ENCODE peak calls at places on chromosomes 1 and 21, in six cellular contexts. U is AG04450; W is HFFc6; A is activated T-cell treated with anti-CD3 and anti-CD28 coated beads for 1 hour; T is activated T-helper 1 cell treated with anti-CD3 and anti-CD28 coated beads, Interleukin-12 subunit alpha, Interleukin-12 subunit beta, Interleukin-2, Interleukin-4 antibody, amounts not matched to agents 30 ng/mL and 10 ng/mL and 1 ng/mL, durations not matched to agents 14 hours and 24 hours and 36 hours; E is NB4. Z is an unnamed sample.

GRCh38 chr1:33899746-33900145 is 35.9 kb downstream of the HMGB4 start:
- DNase-seq in W (no peak), E (no peak), A (no peak), U (no peak), T (no peak), Z (no peak)

GRCh38 chr1:22958556-22958955 is 14.1 kb downstream of the LACTBL1 start:
- DNase-seq in A (no peak), U (no peak), T (no peak), E (no peak), W (no peak), Z (no peak)

GRCh38 chr1:17419626-17420328 is 19.7 kb downstream of the RCC2 start:
- DNase-seq in T (peak), W (peak), A (peak), U (no peak), E (peak), Z (peak)

GRCh38 chr1:162218975-162219374 is 149.5 kb downstream of the NOS1AP start:
- DNase-seq in T (no peak), U (no peak), A (no peak), W (no peak), E (no peak), Z (no peak)

GRCh38 chr21:35179990-35180557 is 131.0 kb upstream of the RUNX1 start:
- DNase-seq in E (no peak), W (peak), A (no peak), U (peak), T (no peak), Z (no peak)

GRCh38 chr1:244576259-244576892 is 76.5 kb upstream of the DESI2 start:
- DNase-seq in A (no peak), U (no peak), W (no peak), T (no peak), E (no peak), Z (no peak)

GRCh38 chr21:42031816-42032215 is 21.7 kb upstream of the ZBTB21 start:
- DNase-seq in U (no peak), E (no peak), W (no peak), T (no peak), A (no peak), Z (no peak)

GRCh38 chr1:61000327-61000726 is 82.0 kb upstream of the NFIA start:
- DNase-seq in W (no peak), T (no peak), E (no peak), U (no peak), A (no peak), Z (no peak)

GRCh38 chr1:201707027-201707426 is 121.9 kb upstream of the IPO9 start:
- DNase-seq in A (no peak), U (no peak), T (no peak), W (no peak), E (no peak), Z (no peak)

GRCh38 chr1:201850053-201850397 is 21.1 kb downstream of the IPO9 start:
- DNase-seq in U (peak), A (no peak), E (no peak), T (no peak), W (peak), Z (no peak)

GRCh38 chr1:184866991-184867788 is 107.1 kb downstream of the NIBAN1 start:
- DNase-seq in T (peak), U (peak), W (peak), E (peak), A (no peak), Z (peak)

GRCh38 chr1:155126494-155127104 is 1.1 kb upstream of the EFNA1 start:
- DNase-seq in E (no peak), U (no peak), W (no peak), T (no peak), A (peak), Z (no peak)

GRCh38 chr1:171424494-171424893 is 60.8 kb upstream of the PRRC2C start:
- DNase-seq in A (no peak), U (no peak), E (no peak), W (no peak), T (no peak), Z (no peak)

GRCh38 chr1:204672482-204673216 is 12.9 kb downstream of the LRRN2 start:
- DNase-seq in W (no peak), E (no peak), T (no peak), A (no peak), U (no peak), Z (no peak)

GRCh38 chr1:1001631-1002300 is 1.9 kb upstream of the HES4 start:
- DNase-seq in W (peak), U (no peak), A (peak), E (peak), T (peak), Z (peak)

GRCh38 chr1:33709780-33710713 is 153.8 kb upstream of the HMGB4 start:
- DNase-seq in W (no peak), A (no peak), E (no peak), T (no peak), U (no peak), Z (no peak)

GRCh38 chr1:199272107-199272506 is 633.3 kb downstream of the PTPRC start:
- DNase-seq in A (no peak), W (peak), T (no peak), U (peak), E (no peak), Z (no peak)

GRCh38 chr1:178908358-178908757 is 37.5 kb upstream of the ANGPTL1 start:
- DNase-seq in E (no peak), W (peak), A (no peak), U (no peak), T (no peak), Z (no peak)

GRCh38 chr1:193846881-193847280 is 660.5 kb upstream of the B3GALT2 start:
- DNase-seq in T (no peak), U (no peak), W (peak), E (no peak), A (no peak), Z (no peak)

GRCh38 chr1:52927219-52928082 is at the start of gene SCP2:
- DNase-seq in A (peak), T (peak), U (peak), E (peak), W (peak), Z (peak)

GRCh38 chr1:68120136-68120791 is 69.8 kb upstream of the DIRAS3 start:
- DNase-seq in A (no peak), T (peak), E (peak), U (peak), W (peak), Z (peak)

GRCh38 chr1:187987236-187987776 is 1158.6 kb downstream of the PLA2G4A start:
- DNase-seq in T (no peak), E (no peak), A (no peak), W (no peak), U (no peak), Z (no peak)

GRCh38 chr1:153058826-153059784 is 1.8 kb upstream of the SPRR2A start:
- DNase-seq in W (no peak), U (no peak), A (no peak), E (no peak), T (no peak), Z (no peak)

GRCh38 chr1:172108494-172108893 is 267.2 kb downstream of the DNM3 start:
- DNase-seq in U (no peak), A (no peak), T (no peak), W (peak), E (no peak), Z (no peak)

GRCh38 chr1:183023146-183023600 is at the start of gene LAMC1:
- DNase-seq in E (peak), A (no peak), W (peak), U (peak), T (no peak), Z (peak)

GRCh38 chr1:24558902-24559791 is 3.3 kb downstream of the NCMAP start:
- DNase-seq in E (peak), A (no peak), U (peak), T (no peak), W (peak), Z (no peak)

GRCh38 chr1:33828654-33829053 is 35.2 kb upstream of the HMGB4 start:
- DNase-seq in T (no peak), W (no peak), U (no peak), E (no peak), A (no peak), Z (no peak)

GRCh38 chr1:192974701-192975100 is 84.5 kb downstream of the UCHL5 start:
- DNase-seq in T (no peak), U (no peak), W (no peak), A (no peak), E (no peak), Z (no peak)

GRCh38 chr1:179818743-179819173 is 58.8 kb downstream of the TOR1AIP2 start:
- DNase-seq in W (no peak), A (no peak), T (no peak), E (peak), U (no peak), Z (peak)